ENCODE peak calls at places on chromosomes 11 and 22, in eight cellular contexts. K is adipocyte; I is mesenteric fat pad; B is NCI-H460; V is SK-MEL-5; Q is cardiac muscle cell; Y is mesothelial cell of epicardium; Z is stimulated activated CD4-positive, alpha-beta T cell treated with anti-CD3 and anti-CD28 coated beads, Interleukin-4, amount 100 ng/mL, for 1 hour. O is an unnamed sample.

GRCh38 chr22:49483946-49484345 is 343.7 kb downstream of the BRD1 start:
- DNase-seq in I (peak), Q (no peak), B (no peak), V (no peak), Y (no peak), K (no peak), Z (no peak), O (no peak)

GRCh38 chr11:83691387-83692088 is 405.4 kb upstream of the CCDC90B start:
- DNase-seq in I (no peak), Y (no peak), Q (peak), Z (no peak), B (peak), V (no peak), K (no peak), O (no peak)

GRCh38 chr11:110478410-110478809 is 48.7 kb downstream of the FDX1 start:
- DNase-seq in V (peak), Y (no peak), I (no peak), K (no peak), Z (no peak), B (no peak), Q (no peak), O (no peak)

GRCh38 chr22:41237707-41238569 is 2.8 kb downstream of the CHADL start:
- DNase-seq in Y (no peak), I (no peak), V (no peak), B (peak), K (peak), Z (peak), Q (peak), O (peak)

GRCh38 chr11:11010624-11011127 is 152.8 kb upstream of the ZBED5 start:
- DNase-seq in B (no peak), I (no peak), K (peak), Z (no peak), V (peak), Q (no peak), Y (no peak), O (peak)

GRCh38 chr11:17343907-17344306 is 7.7 kb upstream of the NCR3LG1 start:
- DNase-seq in Z (peak), I (no peak), V (no peak), K (peak), Q (peak), B (no peak), Y (no peak), O (peak)

GRCh38 chr11:83241291-83241946 is 44.7 kb downstream of the CCDC90B start:
- DNase-seq in Y (no peak), V (peak), Z (peak), Q (peak), K (peak), I (no peak), B (peak), O (peak)

GRCh38 chr11:117037279-117037951 is 60.8 kb downstream of the SIK3 start:
- DNase-seq in Y (no peak), V (peak), B (no peak), I (no peak), K (no peak), Z (no peak), Q (no peak), O (peak)

GRCh38 chr11:87425943-87426342 is 388.2 kb downstream of the TMEM135 start:
- DNase-seq in B (no peak), Y (no peak), V (no peak), Q (no peak), K (peak), I (no peak), Z (no peak), O (no peak)

GRCh38 chr11:105767945-105768344 is 158.1 kb downstream of the GRIA4 start:
- DNase-seq in V (no peak), B (no peak), Y (no peak), I (no peak), Z (no peak), Q (no peak), K (no peak), O (no peak)

GRCh38 chr11:33033493-33033892 is 5.9 kb upstream of the TCP11L1 start:
- DNase-seq in V (no peak), K (no peak), Z (no peak), Y (no peak), B (no peak), Q (no peak), I (no peak), O (no peak)

GRCh38 chr22:33049125-33049729 is 9.0 kb downstream of the SYN3 start:
- DNase-seq in Z (peak), K (peak), B (peak), Y (peak), I (no peak), Q (peak), V (peak), O (peak)

GRCh38 chr11:96149743-96150555 is 193.0 kb downstream of the MAML2 start:
- DNase-seq in I (no peak), Q (peak), V (no peak), B (no peak), Y (no peak), Z (no peak), K (peak), O (no peak)